ENCODE peak calls at places on chromosomes 6 and 20, in four cellular contexts. D is PC-9, F is HAP-1, T is OCI-LY7. I is an unnamed sample.

GRCh38 chr20:10476319-10476724 is 41.2 kb downstream of the SLX4IP start:
- DNase-seq in D (no peak), F (no peak), T (peak; percentile 62), I (no peak)

GRCh38 chr6:9623985-9624384 is 790.9 kb downstream of the TFAP2A start:
- DNase-seq in D (no peak), F (no peak), T (no peak), I (no peak)

GRCh38 chr20:25136643-25137559 is 55.0 kb upstream of the VSX1 start:
- DNase-seq in D (peak; percentile 84), F (no peak), T (no peak), I (no peak)

GRCh38 chr6:166572370-166573261 is 13.9 kb downstream of the RAMACL start:
- DNase-seq in D (no peak), F (no peak), T (no peak), I (no peak)

GRCh38 chr6:52801188-52801841 is 2.3 kb downstream of the GSTA1 start:
- DNase-seq in D (no peak), F (no peak), T (no peak), I (no peak)

GRCh38 chr6:39934060-39934757 is at the start of gene MOCS1:
- DNase-seq in D (no peak), F (peak; percentile 85), T (no peak), I (peak; percentile 82)

GRCh38 chr20:53570446-53571276 is 23.0 kb downstream of the ZNF217 start:
- DNase-seq in D (no peak), F (no peak), T (no peak), I (no peak)

GRCh38 chr6:43858161-43859153 is 88.4 kb downstream of the VEGFA start:
- DNase-seq in D (no peak), F (peak; percentile 82), T (no peak), I (no peak)

GRCh38 chr6:2109796-2110195 is 135.6 kb downstream of the GMDS start:
- DNase-seq in D (no peak), F (no peak), T (no peak), I (no peak)

GRCh38 chr6:80363501-80363900 is 257.0 kb downstream of the BCKDHB start:
- DNase-seq in D (no peak), F (no peak), T (no peak), I (no peak)

GRCh38 chr6:78989191-78989590 is 88.9 kb downstream of the PHIP start:
- DNase-seq in D (no peak), F (no peak), T (no peak), I (no peak)

GRCh38 chr6:108115598-108116058 is 41.1 kb upstream of the OSTM1 start:
- DNase-seq in D (peak; percentile 52), F (peak; percentile 69), T (no peak), I (peak; percentile 65)

GRCh38 chr6:47654255-47654654 is 44.1 kb upstream of the ADGRF4 start:
- DNase-seq in D (no peak), F (no peak), T (no peak), I (no peak)

GRCh38 chr20:50968289-50968688 is 9.7 kb downstream of the MOCS3 start:
- DNase-seq in D (no peak), F (no peak), T (no peak), I (no peak)

GRCh38 chr6:43444036-43444435 is 11.3 kb downstream of the DLK2 start:
- DNase-seq in D (no peak), F (no peak), T (no peak), I (no peak)

GRCh38 chr20:22524393-22525015 is 59.9 kb downstream of the FOXA2 start:
- DNase-seq in D (no peak), F (no peak), T (no peak), I (no peak)

GRCh38 chr20:61185181-61185580 is 66.9 kb upstream of the CDH4 start:
- DNase-seq in D (no peak), F (no peak), T (no peak), I (no peak)

GRCh38 chr6:12749531-12750379 is 33.2 kb downstream of the PHACTR1 start:
- DNase-seq in D (no peak), F (no peak), T (no peak), I (no peak)
- H3K4me3 ChIP-seq in D (no peak overlapping the region), F (no peak overlapping the region), T (no peak overlapping the region), I (no peak overlapping the region)

GRCh38 chr6:18126116-18126515 is 3.6 kb upstream of the NHLRC1 start:
- DNase-seq in D (no peak), F (no peak), T (no peak), I (no peak)
- H3K4me3 ChIP-seq in D (no peak overlapping the region), F (no peak overlapping the region), T (no peak overlapping the region), I (no peak overlapping the region)

GRCh38 chr6:170375661-170376060 is 69.1 kb downstream of the FAM120B start:
- DNase-seq in D (no peak), F (no peak), T (no peak), I (no peak)
- H3K4me3 ChIP-seq in D (no peak overlapping the region), F (no peak overlapping the region), T (no peak overlapping the region), I (no peak overlapping the region)

GRCh38 chr6:49550413-49551125 is at the start of gene C6orf141:
- DNase-seq in D (peak; percentile 72), F (peak; percentile 85), T (no peak), I (peak; percentile 57)

GRCh38 chr6:49553353-49553752 is 2.9 kb downstream of the C6orf141 start:
- DNase-seq in D (peak; percentile 89), F (no peak), T (no peak), I (no peak)

GRCh38 chr6:49551126-49551865 is 828 bp downstream of the C6orf141 start:
- DNase-seq in D (no peak), F (peak; percentile 72), T (no peak), I (peak; percentile 30)

GRCh38 chr6:49552596-49552995 is 2.1 kb downstream of the C6orf141 start:
- DNase-seq in D (no peak), F (no peak), T (no peak), I (no peak)

GRCh38 chr6:49551866-49552129 is 1.3 kb downstream of the C6orf141 start:
- DNase-seq in D (no peak), F (no peak), T (no peak), I (no peak)
- H3K4me3 ChIP-seq in D (peak overlapping the region; percentile 82), F (peak overlapping the region; percentile 38), T (no peak overlapping the region), I (peak overlapping the region; percentile 44)

DNA sequence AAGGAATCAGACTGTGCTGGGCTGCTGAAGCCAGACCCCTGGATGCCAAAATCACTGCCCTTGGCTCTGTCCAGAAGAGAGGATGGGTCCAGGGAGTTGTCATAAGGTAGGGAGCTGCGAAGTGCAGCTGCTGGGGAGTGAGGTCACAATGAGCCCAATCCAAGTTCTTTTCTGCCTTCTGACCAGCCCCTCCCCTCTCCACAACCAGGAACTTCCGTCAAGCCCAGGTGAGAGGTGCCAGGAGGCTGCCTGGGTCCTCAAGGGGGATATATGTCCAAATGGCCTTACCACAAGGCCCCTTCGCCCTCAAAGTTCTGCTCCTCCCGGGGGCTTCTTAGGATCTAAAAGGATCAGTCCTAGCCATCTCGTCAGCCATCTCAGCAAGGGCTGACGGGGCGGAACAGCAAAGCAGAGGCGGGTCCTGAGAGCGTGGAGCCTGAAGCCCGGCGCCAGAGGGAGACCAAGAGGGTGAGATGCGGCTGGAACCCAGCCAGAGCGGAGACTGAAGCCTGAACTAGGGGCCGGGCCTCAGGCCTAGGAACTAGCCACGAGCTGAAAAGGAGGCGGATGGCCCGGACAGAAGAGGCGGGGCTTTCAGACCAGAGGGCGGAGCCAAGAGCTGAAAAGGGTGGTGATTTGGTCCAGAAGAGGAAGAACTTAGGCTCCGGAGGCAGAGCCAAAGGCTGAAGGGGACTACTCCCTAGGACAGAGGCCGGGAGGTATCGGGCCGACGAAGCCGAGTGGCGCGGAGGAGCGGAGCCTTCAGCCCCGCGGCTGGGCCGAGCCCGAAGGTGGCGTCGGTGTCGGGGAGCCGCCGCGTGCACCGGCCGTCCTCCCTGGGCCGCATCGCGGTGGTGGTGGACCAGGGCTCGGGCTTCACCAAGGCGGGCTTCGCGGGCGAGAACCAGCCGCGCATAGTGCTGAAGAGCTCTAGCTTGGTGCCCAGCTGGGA is at the start of gene ACTL10:
- DNase-seq in D (peak; percentile 94), F (peak; percentile 72), T (peak; percentile 94), I (peak; percentile 100)
- H3K4me3 ChIP-seq in D (peak within 1 kb of the TSS; percentile 62), F (no peak within 1 kb of the TSS), T (peak within 1 kb of the TSS; percentile 77), I (peak within 1 kb of the TSS; percentile 78)

DNA sequence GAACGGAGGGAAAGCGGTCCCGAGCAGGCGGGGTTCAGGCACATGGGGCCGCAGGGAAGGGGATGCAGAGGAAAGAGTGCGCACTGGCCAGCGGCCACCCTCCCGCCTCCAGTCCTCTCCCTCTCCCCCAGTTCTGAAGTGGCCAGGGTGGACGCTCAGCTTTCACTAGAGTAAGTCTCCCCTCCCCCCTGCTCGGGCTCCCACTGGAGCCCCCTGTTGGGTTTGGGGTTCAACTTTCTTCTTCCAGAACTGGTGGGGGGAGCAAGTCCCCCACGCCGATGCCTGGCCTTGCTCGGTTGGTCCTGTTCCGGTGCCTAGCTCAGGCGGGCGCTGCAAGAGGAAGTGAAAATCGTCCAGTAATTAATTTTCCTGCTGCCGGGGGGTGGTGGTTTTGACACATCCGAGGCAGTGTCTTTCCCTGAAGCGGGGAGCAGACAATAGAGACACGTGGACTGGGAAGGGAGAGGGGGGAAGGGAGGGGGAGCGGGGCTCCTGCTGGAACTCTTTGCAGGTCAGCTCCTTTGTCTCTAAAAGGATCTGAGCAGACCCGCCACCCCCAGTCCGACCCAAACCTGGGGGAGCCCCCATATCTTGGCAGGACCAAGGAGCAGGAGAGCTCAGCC is 824 bp upstream of the SCRT2 start:
- DNase-seq in D (no peak), F (no peak), T (peak; percentile 50), I (no peak)
- H3K4me3 ChIP-seq in D (no peak overlapping the region), F (no peak overlapping the region), T (no peak overlapping the region), I (no peak overlapping the region)

DNA sequence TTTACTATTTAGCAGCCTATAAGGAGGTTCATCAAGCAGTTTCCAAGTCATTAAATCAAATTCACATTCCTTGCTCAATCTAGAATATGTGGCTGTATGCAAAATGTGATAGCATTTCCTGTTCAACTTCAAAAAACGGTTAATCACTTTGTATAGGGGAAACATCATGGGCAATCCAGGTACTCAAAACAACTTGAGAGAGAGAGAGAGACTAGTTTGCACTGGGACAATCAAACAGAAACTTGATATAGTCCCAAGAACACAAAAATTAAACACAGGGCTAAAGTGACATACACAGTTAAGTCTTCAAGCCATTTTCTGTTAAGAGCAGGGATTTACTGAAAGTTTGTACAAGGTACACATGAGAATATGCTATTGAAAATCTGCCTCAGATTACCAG is 7.4 kb downstream of the CPNE1 start:
- DNase-seq in D (no peak), F (no peak), T (no peak), I (no peak)
- H3K4me3 ChIP-seq in D (no peak overlapping the region), F (no peak overlapping the region), T (no peak overlapping the region), I (no peak overlapping the region)

GRCh38 chr20:62860924-62861691 is 514 bp downstream of the TCFL5 start:
- DNase-seq in D (no peak), F (peak; percentile 35), T (peak; percentile 45), I (no peak)
- H3K4me3 ChIP-seq in D (peak overlapping the region; percentile 54), F (peak overlapping the region; percentile 51), T (peak overlapping the region; percentile 64), I (peak overlapping the region; percentile 85)

DNA sequence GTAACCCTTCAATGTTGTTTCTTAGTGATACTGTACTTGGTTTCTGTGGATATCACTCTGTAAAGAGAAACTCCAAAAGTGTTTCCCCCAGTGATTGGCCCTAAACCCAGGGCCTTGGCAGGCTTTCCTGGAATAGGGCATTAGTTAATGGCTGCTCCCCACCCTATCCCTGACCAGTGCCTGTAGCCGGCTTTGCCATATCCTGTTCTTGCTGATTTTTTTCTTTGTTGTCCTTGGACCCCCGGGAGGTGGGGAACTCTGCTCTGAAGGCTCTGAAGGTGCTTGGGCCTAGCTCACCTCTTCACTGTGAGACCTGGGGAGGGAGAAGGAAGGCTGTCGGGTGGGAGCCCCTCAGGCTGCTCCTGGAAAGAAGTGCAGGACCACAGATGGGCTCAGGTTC is 120.1 kb downstream of the TCP11 start:
- DNase-seq in D (no peak), F (no peak), T (no peak), I (no peak)
- H3K4me3 ChIP-seq in D (no peak overlapping the region), F (no peak overlapping the region), T (no peak overlapping the region), I (no peak overlapping the region)

GRCh38 chr20:45909817-45910669 is 1.9 kb downstream of the PLTP start:
- DNase-seq in D (no peak), F (no peak), T (no peak), I (no peak)
- H3K4me3 ChIP-seq in D (no peak overlapping the region), F (no peak overlapping the region), T (peak overlapping the region; percentile 42), I (no peak overlapping the region)